ENCODE peak calls at places on chromosomes 6 and 20, in eight cellular contexts. One of them, this sample, is unnamed.

GRCh38 chr6:157668690-157669089 is 154.4 kb upstream of the SNX9 start:
- DNase-seq in fibroblast of lung: no peak
- DNase-seq in psoas muscle: no peak
- DNase-seq in esophagus muscularis mucosa: no peak
- DNase-seq in left ventricle myocardium inferior: no peak
- DNase-seq in spleen: no peak
- DNase-seq in heart left ventricle: no peak
- DNase-seq in cardiac muscle cell: no peak
- DNase-seq in this sample: no peak

GRCh38 chr6:99432877-99433276 is 7.8 kb upstream of the PNISR start:
- DNase-seq in fibroblast of lung: peak; percentile 16
- DNase-seq in psoas muscle: no peak
- DNase-seq in esophagus muscularis mucosa: no peak
- DNase-seq in left ventricle myocardium inferior: no peak
- DNase-seq in spleen: no peak
- DNase-seq in heart left ventricle: no peak
- DNase-seq in cardiac muscle cell: no peak
- DNase-seq in this sample: no peak

GRCh38 chr6:82494367-82494766 is 130.8 kb downstream of the TPBG start:
- DNase-seq in fibroblast of lung: peak; percentile 3
- DNase-seq in psoas muscle: no peak
- DNase-seq in esophagus muscularis mucosa: no peak
- DNase-seq in left ventricle myocardium inferior: no peak
- DNase-seq in spleen: no peak
- DNase-seq in heart left ventricle: no peak
- DNase-seq in cardiac muscle cell: peak; percentile 19
- DNase-seq in this sample: no peak

GRCh38 chr6:113813207-113813606 is 43.9 kb upstream of the MARCKS start:
- DNase-seq in fibroblast of lung: peak; percentile 98
- DNase-seq in psoas muscle: no peak
- DNase-seq in esophagus muscularis mucosa: no peak
- DNase-seq in left ventricle myocardium inferior: no peak
- DNase-seq in spleen: no peak
- DNase-seq in heart left ventricle: no peak
- DNase-seq in cardiac muscle cell: no peak
- DNase-seq in this sample: no peak

GRCh38 chr6:157579467-157580031 is 198.6 kb downstream of the ZDHHC14 start:
- DNase-seq in fibroblast of lung: peak; percentile 43
- DNase-seq in psoas muscle: no peak
- DNase-seq in esophagus muscularis mucosa: no peak
- DNase-seq in left ventricle myocardium inferior: no peak
- DNase-seq in spleen: no peak
- DNase-seq in heart left ventricle: no peak
- DNase-seq in cardiac muscle cell: no peak
- DNase-seq in this sample: no peak

GRCh38 chr6:133169901-133170300 is 71.3 kb upstream of the EYA4 start:
- DNase-seq in fibroblast of lung: no peak
- DNase-seq in psoas muscle: no peak
- DNase-seq in esophagus muscularis mucosa: no peak
- DNase-seq in left ventricle myocardium inferior: no peak
- DNase-seq in spleen: no peak
- DNase-seq in heart left ventricle: no peak
- DNase-seq in cardiac muscle cell: no peak
- DNase-seq in this sample: no peak

GRCh38 chr6:16947461-16948159 is 154.2 kb upstream of the STMND1 start:
- DNase-seq in fibroblast of lung: peak; percentile 99
- DNase-seq in psoas muscle: no peak
- DNase-seq in esophagus muscularis mucosa: no peak
- DNase-seq in left ventricle myocardium inferior: no peak
- DNase-seq in spleen: no peak
- DNase-seq in heart left ventricle: no peak
- DNase-seq in cardiac muscle cell: peak; percentile 72
- DNase-seq in this sample: no peak

GRCh38 chr20:36885355-36885754 is 9.4 kb downstream of the TLDC2 start:
- DNase-seq in fibroblast of lung: no peak
- DNase-seq in psoas muscle: no peak
- DNase-seq in esophagus muscularis mucosa: no peak
- DNase-seq in left ventricle myocardium inferior: no peak
- DNase-seq in spleen: no peak
- DNase-seq in heart left ventricle: no peak
- DNase-seq in cardiac muscle cell: no peak
- DNase-seq in this sample: no peak

GRCh38 chr20:49510562-49511117 is 28.2 kb upstream of the KCNB1 start:
- DNase-seq in fibroblast of lung: peak; percentile 96
- DNase-seq in psoas muscle: peak; percentile 93
- DNase-seq in esophagus muscularis mucosa: peak; percentile 93
- DNase-seq in left ventricle myocardium inferior: peak; percentile 73
- DNase-seq in spleen: no peak
- DNase-seq in heart left ventricle: peak; percentile 52
- DNase-seq in cardiac muscle cell: no peak
- DNase-seq in this sample: peak; percentile 67

GRCh38 chr20:36866681-36867485 is 9.1 kb upstream of the TLDC2 start:
- DNase-seq in fibroblast of lung: peak; percentile 82
- DNase-seq in psoas muscle: no peak
- DNase-seq in esophagus muscularis mucosa: no peak
- DNase-seq in left ventricle myocardium inferior: no peak
- DNase-seq in spleen: no peak
- DNase-seq in heart left ventricle: no peak
- DNase-seq in cardiac muscle cell: no peak
- DNase-seq in this sample: no peak

GRCh38 chr6:90458353-90459224 is 128.3 kb downstream of the MAP3K7 start:
- DNase-seq in fibroblast of lung: peak; percentile 53
- DNase-seq in psoas muscle: no peak
- DNase-seq in esophagus muscularis mucosa: no peak
- DNase-seq in left ventricle myocardium inferior: no peak
- DNase-seq in spleen: no peak
- DNase-seq in heart left ventricle: no peak
- DNase-seq in cardiac muscle cell: no peak
- DNase-seq in this sample: no peak

GRCh38 chr20:51480507-51481270 is 61.8 kb downstream of the NFATC2 start:
- DNase-seq in fibroblast of lung: no peak
- DNase-seq in psoas muscle: no peak
- DNase-seq in esophagus muscularis mucosa: no peak
- DNase-seq in left ventricle myocardium inferior: no peak
- DNase-seq in spleen: peak; percentile 35
- DNase-seq in heart left ventricle: no peak
- DNase-seq in cardiac muscle cell: no peak
- DNase-seq in this sample: no peak

GRCh38 chr6:37036146-37036545 is 30.7 kb downstream of the FGD2 start:
- DNase-seq in fibroblast of lung: no peak
- DNase-seq in psoas muscle: no peak
- DNase-seq in esophagus muscularis mucosa: no peak
- DNase-seq in left ventricle myocardium inferior: no peak
- DNase-seq in spleen: no peak
- DNase-seq in heart left ventricle: no peak
- DNase-seq in cardiac muscle cell: no peak
- DNase-seq in this sample: no peak

GRCh38 chr20:23033918-23034317 is 1.2 kb upstream of the SSTR4 start:
- DNase-seq in fibroblast of lung: no peak
- DNase-seq in psoas muscle: no peak
- DNase-seq in esophagus muscularis mucosa: no peak
- DNase-seq in left ventricle myocardium inferior: no peak
- DNase-seq in spleen: no peak
- DNase-seq in heart left ventricle: peak; percentile 5
- DNase-seq in cardiac muscle cell: no peak
- DNase-seq in this sample: no peak

GRCh38 chr6:29965873-29966601 is 23.7 kb downstream of the HLA-A start:
- DNase-seq in fibroblast of lung: peak; percentile 45
- DNase-seq in psoas muscle: peak; percentile 90
- DNase-seq in esophagus muscularis mucosa: no peak
- DNase-seq in left ventricle myocardium inferior: peak; percentile 88
- DNase-seq in spleen: peak; percentile 91
- DNase-seq in heart left ventricle: peak; percentile 89
- DNase-seq in cardiac muscle cell: peak; percentile 66
- DNase-seq in this sample: peak; percentile 93

GRCh38 chr6:39840781-39841180 is 48.6 kb downstream of the DAAM2 start:
- DNase-seq in fibroblast of lung: no peak
- DNase-seq in psoas muscle: no peak
- DNase-seq in esophagus muscularis mucosa: no peak
- DNase-seq in left ventricle myocardium inferior: no peak
- DNase-seq in spleen: no peak
- DNase-seq in heart left ventricle: no peak
- DNase-seq in cardiac muscle cell: no peak
- DNase-seq in this sample: no peak

GRCh38 chr20:35648836-35649235 is 15.9 kb downstream of the CPNE1 start:
- DNase-seq in fibroblast of lung: no peak
- DNase-seq in psoas muscle: no peak
- DNase-seq in esophagus muscularis mucosa: peak; percentile 26
- DNase-seq in left ventricle myocardium inferior: no peak
- DNase-seq in spleen: no peak
- DNase-seq in heart left ventricle: no peak
- DNase-seq in cardiac muscle cell: no peak
- DNase-seq in this sample: no peak

GRCh38 chr6:47766445-47766844 is 15.4 kb upstream of the OPN5 start:
- DNase-seq in fibroblast of lung: no peak
- DNase-seq in psoas muscle: no peak
- DNase-seq in esophagus muscularis mucosa: no peak
- DNase-seq in left ventricle myocardium inferior: no peak
- DNase-seq in spleen: no peak
- DNase-seq in heart left ventricle: no peak
- DNase-seq in cardiac muscle cell: no peak
- DNase-seq in this sample: no peak

GRCh38 chr6:98947411-98948292 is at the start of gene FBXL4:
- DNase-seq in fibroblast of lung: peak; percentile 75
- DNase-seq in psoas muscle: peak; percentile 92
- DNase-seq in esophagus muscularis mucosa: no peak
- DNase-seq in left ventricle myocardium inferior: peak; percentile 86
- DNase-seq in spleen: peak; percentile 96
- DNase-seq in heart left ventricle: peak; percentile 87
- DNase-seq in cardiac muscle cell: peak; percentile 90
- DNase-seq in this sample: peak; percentile 92

GRCh38 chr20:30486103-30486478 is 771.4 kb upstream of the DEFB115 start:
- DNase-seq in fibroblast of lung: peak; percentile 8
- DNase-seq in psoas muscle: no peak
- DNase-seq in esophagus muscularis mucosa: no peak
- DNase-seq in left ventricle myocardium inferior: no peak
- DNase-seq in spleen: no peak
- DNase-seq in heart left ventricle: no peak
- DNase-seq in cardiac muscle cell: no peak
- DNase-seq in this sample: no peak

GRCh38 chr20:7113577-7114466 is 346.3 kb downstream of the BMP2 start:
- DNase-seq in fibroblast of lung: peak; percentile 33
- DNase-seq in psoas muscle: no peak
- DNase-seq in esophagus muscularis mucosa: no peak
- DNase-seq in left ventricle myocardium inferior: peak; percentile 30
- DNase-seq in spleen: no peak
- DNase-seq in heart left ventricle: peak; percentile 40
- DNase-seq in cardiac muscle cell: peak; percentile 74
- DNase-seq in this sample: no peak

GRCh38 chr6:36061236-36061635 is 33.6 kb downstream of the MAPK14 start:
- DNase-seq in fibroblast of lung: no peak
- DNase-seq in psoas muscle: no peak
- DNase-seq in esophagus muscularis mucosa: no peak
- DNase-seq in left ventricle myocardium inferior: no peak
- DNase-seq in spleen: no peak
- DNase-seq in heart left ventricle: no peak
- DNase-seq in cardiac muscle cell: no peak
- DNase-seq in this sample: no peak

GRCh38 chr20:59932616-59933295 is 681 bp downstream of the SYCP2 start:
- DNase-seq in fibroblast of lung: no peak
- DNase-seq in psoas muscle: no peak
- DNase-seq in esophagus muscularis mucosa: no peak
- DNase-seq in left ventricle myocardium inferior: no peak
- DNase-seq in spleen: peak; percentile 76
- DNase-seq in heart left ventricle: no peak
- DNase-seq in cardiac muscle cell: no peak
- DNase-seq in this sample: peak; percentile 61

GRCh38 chr6:23414204-23414501 is 711.9 kb upstream of the NRSN1 start:
- DNase-seq in fibroblast of lung: peak; percentile 86
- DNase-seq in psoas muscle: no peak
- DNase-seq in esophagus muscularis mucosa: no peak
- DNase-seq in left ventricle myocardium inferior: no peak
- DNase-seq in spleen: no peak
- DNase-seq in heart left ventricle: no peak
- DNase-seq in cardiac muscle cell: peak; percentile 29
- DNase-seq in this sample: no peak

GRCh38 chr6:35024601-35025054 is 116.5 kb downstream of the TCP11 start:
- DNase-seq in fibroblast of lung: peak; percentile 70
- DNase-seq in psoas muscle: peak; percentile 69
- DNase-seq in esophagus muscularis mucosa: no peak
- DNase-seq in left ventricle myocardium inferior: peak; percentile 58
- DNase-seq in spleen: no peak
- DNase-seq in heart left ventricle: peak; percentile 68
- DNase-seq in cardiac muscle cell: peak; percentile 81
- DNase-seq in this sample: peak; percentile 83

GRCh38 chr6:116616757-116617093 is 446 bp downstream of the RSPH4A start:
- DNase-seq in fibroblast of lung: peak; percentile 6
- DNase-seq in psoas muscle: peak; percentile 57
- DNase-seq in esophagus muscularis mucosa: no peak
- DNase-seq in left ventricle myocardium inferior: no peak
- DNase-seq in spleen: peak; percentile 78
- DNase-seq in heart left ventricle: peak; percentile 21
- DNase-seq in cardiac muscle cell: peak; percentile 19
- DNase-seq in this sample: no peak

GRCh38 chr6:84553527-84553926 is 210.9 kb downstream of the TBX18 start:
- DNase-seq in fibroblast of lung: peak; percentile 36
- DNase-seq in psoas muscle: no peak
- DNase-seq in esophagus muscularis mucosa: no peak
- DNase-seq in left ventricle myocardium inferior: no peak
- DNase-seq in spleen: no peak
- DNase-seq in heart left ventricle: no peak
- DNase-seq in cardiac muscle cell: no peak
- DNase-seq in this sample: no peak

GRCh38 chr20:5078399-5078958 is 41.3 kb downstream of the PCNA start:
- DNase-seq in fibroblast of lung: peak; percentile 27
- DNase-seq in psoas muscle: peak; percentile 62
- DNase-seq in esophagus muscularis mucosa: no peak
- DNase-seq in left ventricle myocardium inferior: peak; percentile 43
- DNase-seq in spleen: peak; percentile 93
- DNase-seq in heart left ventricle: peak; percentile 69
- DNase-seq in cardiac muscle cell: no peak
- DNase-seq in this sample: peak; percentile 78
- TF ChIP-seq CTCF in fibroblast of lung: no peak
- TF ChIP-seq CTCF in psoas muscle: no peak
- TF ChIP-seq CTCF in esophagus muscularis mucosa: no peak
- TF ChIP-seq CTCF in left ventricle myocardium inferior: no peak
- TF ChIP-seq CTCF in spleen: no peak
- TF ChIP-seq CTCF in heart left ventricle: no peak
- TF ChIP-seq CTCF in cardiac muscle cell: no peak
- TF ChIP-seq CTCF in this sample: no peak

GRCh38 chr6:167450631-167451030 is 125.7 kb downstream of the TTLL2 start:
- DNase-seq in fibroblast of lung: no peak
- DNase-seq in psoas muscle: no peak
- DNase-seq in esophagus muscularis mucosa: no peak
- DNase-seq in left ventricle myocardium inferior: no peak
- DNase-seq in spleen: no peak
- DNase-seq in heart left ventricle: no peak
- DNase-seq in cardiac muscle cell: no peak
- DNase-seq in this sample: no peak
- H3K9me3 ChIP-seq in fibroblast of lung: no peaks in the 10 kb centered on the region
- H3K9me3 ChIP-seq in psoas muscle: no peaks in the 10 kb centered on the region
- H3K9me3 ChIP-seq in esophagus muscularis mucosa: no peaks in the 10 kb centered on the region
- H3K9me3 ChIP-seq in left ventricle myocardium inferior: no peaks in the 10 kb centered on the region
- H3K9me3 ChIP-seq in spleen: no peaks in the 10 kb centered on the region
- H3K9me3 ChIP-seq in heart left ventricle: no peaks in the 10 kb centered on the region
- H3K9me3 ChIP-seq in cardiac muscle cell: no peaks in the 10 kb centered on the region
- H3K9me3 ChIP-seq in this sample: no peaks in the 10 kb centered on the region

GRCh38 chr6:119323926-119324325 is 25.6 kb downstream of the MAN1A1 start:
- DNase-seq in fibroblast of lung: no peak
- DNase-seq in psoas muscle: no peak
- DNase-seq in esophagus muscularis mucosa: no peak
- DNase-seq in left ventricle myocardium inferior: no peak
- DNase-seq in spleen: no peak
- DNase-seq in heart left ventricle: no peak
- DNase-seq in cardiac muscle cell: no peak
- DNase-seq in this sample: no peak
- H3K4me1 ChIP-seq in fibroblast of lung: no peaks in the 10 kb centered on the region
- H3K4me1 ChIP-seq in psoas muscle: no peaks in the 10 kb centered on the region
- H3K4me1 ChIP-seq in esophagus muscularis mucosa: peaks cover 28% of the 10 kb centered on the region
- H3K4me1 ChIP-seq in left ventricle myocardium inferior: peaks cover 25% of the 10 kb centered on the region
- H3K4me1 ChIP-seq in spleen: peaks cover 10% of the 10 kb centered on the region
- H3K4me1 ChIP-seq in heart left ventricle: peaks cover 28% of the 10 kb centered on the region
- H3K4me1 ChIP-seq in cardiac muscle cell: peaks cover 24% of the 10 kb centered on the region
- H3K4me1 ChIP-seq in this sample: no peaks in the 10 kb centered on the region

GRCh38 chr6:33211666-33212422 is 3.5 kb downstream of the RING1 start:
- DNase-seq in fibroblast of lung: no peak
- DNase-seq in psoas muscle: no peak
- DNase-seq in esophagus muscularis mucosa: no peak
- DNase-seq in left ventricle myocardium inferior: no peak
- DNase-seq in spleen: peak; percentile 69
- DNase-seq in heart left ventricle: no peak
- DNase-seq in cardiac muscle cell: no peak
- DNase-seq in this sample: no peak
- TF ChIP-seq CTCF in fibroblast of lung: no peak
- TF ChIP-seq CTCF in psoas muscle: no peak
- TF ChIP-seq CTCF in esophagus muscularis mucosa: no peak
- TF ChIP-seq CTCF in left ventricle myocardium inferior: no peak
- TF ChIP-seq CTCF in spleen: no peak
- TF ChIP-seq CTCF in heart left ventricle: no peak
- TF ChIP-seq CTCF in cardiac muscle cell: no peak
- TF ChIP-seq CTCF in this sample: no peak

This sample was measured in upper lobe of right lung.